ENCODE peak calls at places on chromosomes 13 and 19, in seven cellular contexts. R is stomach; J is aorta; D is HEK293T; U is stromal cell of bone marrow; M is anterior cingulate cortex; C is activated CD4-positive, alpha-beta T cell treated with anti-CD3 and anti-CD28 coated beads, Interleukin-2, amount 50 U/mL, for 4 hours. N is an unnamed sample.

GRCh38 chr13:113664751-113665581 is 2.1 kb upstream of the GRK1 start:
- DNase-seq in M (no peak), J (peak; percentile 55), C (no peak), R (peak; percentile 78), U (no peak), D (no peak), N (no peak)

GRCh38 chr19:47497073-47497766 is 13.2 kb upstream of the KPTN start:
- DNase-seq in C (no peak), D (no peak), U (no peak), J (no peak), M (peak; percentile 36), R (peak; percentile 81), N (no peak)

GRCh38 chr19:37931941-37932655 is 25.1 kb downstream of the SIPA1L3 start:
- DNase-seq in M (peak; percentile 39), D (no peak), U (peak; percentile 38), C (no peak), J (peak; percentile 84), R (peak; percentile 94), N (no peak)

GRCh38 chr19:2456301-2456570 is 523 bp downstream of the LMNB2 start:
- DNase-seq in C (no peak), D (no peak), M (no peak), R (no peak), J (no peak), U (no peak), N (no peak)

GRCh38 chr19:16894080-16894479 is 5.3 kb downstream of the F2RL3 start:
- DNase-seq in R (no peak), D (no peak), U (no peak), M (no peak), J (no peak), C (no peak), N (no peak)

GRCh38 chr19:2663920-2664571 is 38.4 kb downstream of the GNG7 start:
- DNase-seq in U (no peak), C (no peak), M (peak; percentile 71), D (no peak), J (no peak), R (peak; percentile 47), N (no peak)

GRCh38 chr19:14061751-14062557 is at the start of gene PALM3:
- DNase-seq in U (no peak), M (no peak), D (no peak), C (no peak), J (no peak), R (peak; percentile 90), N (no peak)

GRCh38 chr13:97122381-97122996 is 99.6 kb upstream of the MBNL2 start:
- DNase-seq in C (no peak), U (no peak), R (no peak), M (no peak), J (no peak), D (no peak), N (no peak)

GRCh38 chr13:71249031-71249430 is 618.0 kb downstream of the DACH1 start:
- DNase-seq in M (no peak), J (no peak), C (no peak), U (no peak), R (no peak), D (no peak), N (no peak)

GRCh38 chr13:75587679-75588078 is 38.1 kb downstream of the UCHL3 start:
- DNase-seq in J (no peak), D (no peak), C (no peak), R (no peak), M (no peak), U (no peak), N (no peak)

GRCh38 chr19:39390460-39390758 is 497 bp downstream of the PAF1 start:
- DNase-seq in R (peak; percentile 75), M (no peak), U (no peak), C (peak; percentile 82), J (no peak), D (no peak), N (peak; percentile 60)

GRCh38 chr13:112120031-112120373 is 53.1 kb downstream of the SOX1 start:
- DNase-seq in M (no peak), J (no peak), R (no peak), C (no peak), D (no peak), U (no peak), N (no peak)

GRCh38 chr19:35513231-35513974 is at the start of gene DMKN:
- DNase-seq in J (no peak), M (no peak), R (no peak), U (peak; percentile 59), D (no peak), C (no peak), N (no peak)

GRCh38 chr19:48752511-48753365 is at the start of gene FUT1:
- DNase-seq in U (no peak), D (no peak), C (no peak), J (peak; percentile 82), M (no peak), R (peak; percentile 95), N (no peak)

GRCh38 chr19:32219881-32220552 is 125.4 kb upstream of the ZNF507 start:
- DNase-seq in D (no peak), J (no peak), C (no peak), U (no peak), M (no peak), R (no peak), N (no peak)

GRCh38 chr19:39335168-39335567 is 675 bp downstream of the GMFG start:
- DNase-seq in R (no peak), M (no peak), C (no peak), U (no peak), D (no peak), J (no peak), N (no peak)

GRCh38 chr19:30406220-30406944 is 34.2 kb downstream of the ZNF536 start:
- DNase-seq in M (peak; percentile 56), D (peak; percentile 68), U (no peak), R (no peak), C (no peak), J (no peak), N (no peak)

GRCh38 chr19:16290692-16291091 is 33.9 kb upstream of the KLF2 start:
- DNase-seq in U (no peak), J (no peak), M (no peak), C (no peak), R (no peak), D (no peak), N (no peak)

GRCh38 chr19:47794526-47794925 is 9.8 kb downstream of the TPRX1 start:
- DNase-seq in R (no peak), C (no peak), D (no peak), J (no peak), M (no peak), U (no peak), N (no peak)

GRCh38 chr13:33279898-33280549 is 5.5 kb downstream of the STARD13 start:
- DNase-seq in U (peak; percentile 73), D (no peak), R (no peak), J (no peak), M (no peak), C (no peak), N (no peak)

GRCh38 chr13:44879452-44880058 is 109.7 kb downstream of the NUFIP1 start:
- DNase-seq in D (no peak), U (peak; percentile 48), C (no peak), R (no peak), J (no peak), M (no peak), N (peak; percentile 3)

GRCh38 chr13:42255854-42256253 is 16.1 kb upstream of the AKAP11 start:
- DNase-seq in J (no peak), U (no peak), D (no peak), R (no peak), M (no peak), C (no peak), N (no peak)

GRCh38 chr13:66673401-66673800 is 556.7 kb downstream of the PCDH9 start:
- DNase-seq in M (no peak), U (no peak), R (no peak), D (no peak), C (no peak), J (no peak), N (no peak)

GRCh38 chr19:39325778-39326680 is 5.4 kb upstream of the LRFN1 start:
- DNase-seq in C (no peak), J (no peak), U (no peak), D (peak; percentile 42), R (no peak), M (no peak), N (no peak)

GRCh38 chr13:98142427-98143156 is at the start of gene FARP1:
- DNase-seq in R (peak; percentile 88), J (peak; percentile 89), U (peak; percentile 45), C (no peak), M (peak; percentile 36), D (peak; percentile 77), N (peak; percentile 4)

GRCh38 chr13:110912651-110913051 is 2.2 kb downstream of the ANKRD10 start:
- DNase-seq in U (peak; percentile 51), M (no peak), J (no peak), R (no peak), C (no peak), D (no peak), N (no peak)

GRCh38 chr13:75250526-75251183 is 231.3 kb downstream of the TBC1D4 start:
- DNase-seq in C (no peak), U (peak; percentile 49), M (no peak), J (no peak), D (no peak), R (no peak), N (no peak)

GRCh38 chr19:4115818-4116385 is 8.0 kb downstream of the MAP2K2 start:
- DNase-seq in M (no peak), D (no peak), C (no peak), R (no peak), J (no peak), U (no peak), N (no peak)

GRCh38 chr13:21012211-21012610 is 49.2 kb downstream of the LATS2 start:
- DNase-seq in U (no peak), D (no peak), J (no peak), R (no peak), M (no peak), C (no peak), N (no peak)